ENCODE peak calls at places on chromosomes 4 and X, in six cellular contexts. J, Q, S, P, G and Z are unnamed samples.

GRCh38 chr4:74206088-74206826 is 48.3 kb downstream of the MTHFD2L start:
- DNase-seq in Q (no peak), S (no peak), G (no peak), J (peak), P (no peak), Z (no peak)

GRCh38 chrX:111411591-111412371 is at the start of gene DCX:
- DNase-seq in S (no peak), Q (no peak), G (no peak), P (no peak), J (no peak), Z (no peak)

GRCh38 chrX:97728225-97728624 is 844.5 kb downstream of the RPA4 start:
- DNase-seq in P (no peak), Q (no peak), S (no peak), G (no peak), J (no peak), Z (no peak)

GRCh38 chr4:29199025-29199424 is 1521.1 kb upstream of the PCDH7 start:
- DNase-seq in P (no peak), S (no peak), G (no peak), J (no peak), Q (no peak), Z (no peak)

GRCh38 chr4:140266958-140267568 is 106.4 kb upstream of the SCOC start:
- DNase-seq in S (no peak), P (peak), G (no peak), Q (no peak), J (peak), Z (no peak)

GRCh38 chr4:26161030-26161824 is 159.6 kb upstream of the RBPJ start:
- DNase-seq in P (peak), Q (no peak), S (no peak), G (no peak), J (no peak), Z (no peak)

GRCh38 chrX:149527705-149528104 is 13.1 kb upstream of the EOLA1 start:
- DNase-seq in Q (peak), S (no peak), J (no peak), G (peak), P (peak), Z (no peak)

GRCh38 chr4:47704693-47705325 is 133.1 kb downstream of the CORIN start:
- DNase-seq in Q (peak), G (peak), J (peak), S (no peak), P (peak), Z (no peak)

GRCh38 chr4:122826596-122827257 is at the start of gene FGF2:
- DNase-seq in Q (peak), J (peak), G (peak), S (peak), P (peak), Z (peak)

GRCh38 chrX:106959897-106960296 is 39.7 kb downstream of the CLDN2 start:
- DNase-seq in S (no peak), P (peak), G (no peak), Q (peak), J (no peak), Z (no peak)

GRCh38 chr4:153954654-153955053 is 165.8 kb upstream of the SFRP2 start:
- DNase-seq in J (no peak), P (no peak), G (no peak), S (no peak), Q (no peak), Z (no peak)

GRCh38 chr4:178681871-178682270 is 1239.6 kb upstream of the AGA start:
- DNase-seq in Q (no peak), S (no peak), G (no peak), J (no peak), P (no peak), Z (no peak)

GRCh38 chrX:153595859-153596857 is 2.8 kb downstream of the CCNQ start:
- DNase-seq in P (no peak), J (no peak), Q (no peak), G (no peak), S (no peak), Z (no peak)

GRCh38 chr4:130026185-130026584 is 930.2 kb downstream of the C4orf33 start:
- DNase-seq in S (no peak), P (no peak), G (no peak), Q (no peak), J (no peak), Z (no peak)

GRCh38 chr4:73448448-73449203 is 12.6 kb downstream of the AFP start:
- DNase-seq in J (no peak), S (no peak), G (no peak), P (no peak), Q (no peak), Z (no peak)

GRCh38 chr4:176044589-176044951 is 21.1 kb upstream of the WDR17 start:
- DNase-seq in Q (no peak), P (no peak), J (peak), G (no peak), S (no peak), Z (no peak)

GRCh38 chr4:158540125-158540907 is 18.6 kb downstream of the RXFP1 start:
- DNase-seq in S (no peak), G (no peak), Q (no peak), P (peak), J (peak), Z (no peak)

GRCh38 chr4:74545488-74545887 is 100.6 kb downstream of the AREG start:
- DNase-seq in Q (peak), P (peak), S (no peak), J (no peak), G (no peak), Z (no peak)

GRCh38 chr4:60455380-60455779 is 744.7 kb upstream of the ADGRL3 start:
- DNase-seq in S (no peak), Q (no peak), G (no peak), J (no peak), P (no peak), Z (no peak)

GRCh38 chr4:164779811-164780216 is 25.9 kb downstream of the SMIM31 start:
- DNase-seq in Q (peak), S (no peak), G (peak), J (peak), P (peak), Z (no peak)

GRCh38 chrX:49106930-49107329 is 16.6 kb downstream of the GPKOW start:
- DNase-seq in S (no peak), G (peak), P (peak), Q (peak), J (peak), Z (no peak)
- TF ChIP-seq CTCF in S (no peak), G (no peak), P (peak), Q (peak), J (peak), Z (no peak)

GRCh38 chr4:16079046-16079445 is 4.8 kb downstream of the PROM1 start:
- DNase-seq in P (no peak), S (no peak), Q (no peak), G (no peak), J (peak), Z (no peak)
- H3K4me3 ChIP-seq in P (no peak), S (no peak), Q (no peak), G (no peak), J (no peak), Z (no peak)

GRCh38 chr4:142663828-142664227 is 182.3 kb downstream of the INPP4B start:
- DNase-seq in S (no peak), J (peak), Q (no peak), P (peak), G (no peak), Z (no peak)

GRCh38 chr4:142656178-142656577 is 189.9 kb downstream of the INPP4B start:
- DNase-seq in Q (peak), G (no peak), S (no peak), P (no peak), J (peak), Z (no peak)

DNA sequence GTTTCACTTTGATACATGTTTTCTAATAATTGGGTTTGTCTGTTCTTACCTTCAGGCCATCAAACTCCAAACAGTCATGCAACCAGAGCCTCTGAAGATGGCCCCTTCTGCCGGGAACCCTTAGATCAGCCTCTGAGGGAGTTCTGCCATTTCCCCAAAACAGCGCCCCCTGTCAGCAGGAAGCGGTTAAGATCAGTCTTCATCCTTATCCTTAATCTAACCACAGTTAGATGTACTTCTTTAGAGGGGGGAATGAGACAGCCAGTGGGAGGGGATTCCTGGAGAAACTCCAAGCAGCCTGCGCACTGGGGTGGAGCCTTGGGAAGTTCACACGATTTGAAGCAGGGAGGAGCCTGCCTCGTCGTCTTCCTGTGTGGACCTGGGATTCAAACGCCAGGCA is 185.4 kb downstream of the INPP4B start:
- DNase-seq in P (no peak), J (no peak), G (no peak), S (no peak), Q (no peak), Z (no peak)
- TF ChIP-seq CTCF in P (no peak), J (no peak), G (no peak), S (no peak), Q (no peak), Z (no peak)

GRCh38 chr4:23894021-23894420 is 4.2 kb upstream of the PPARGC1A start:
- DNase-seq in J (no peak), Q (no peak), P (no peak), G (no peak), S (no peak), Z (no peak)
- H3K4me3 ChIP-seq in J (no peak), Q (no peak), P (no peak), G (no peak), S (no peak), Z (no peak)

GRCh38 chrX:40244116-40244515 is 146.4 kb upstream of the BCOR start:
- DNase-seq in S (no peak), J (no peak), Q (no peak), P (no peak), G (no peak), Z (no peak)

GRCh38 chrX:40247382-40247781 is 149.6 kb upstream of the BCOR start:
- DNase-seq in J (no peak), S (no peak), P (no peak), Q (no peak), G (no peak), Z (no peak)

GRCh38 chrX:40243699-40244098 is 145.9 kb upstream of the BCOR start:
- DNase-seq in G (no peak), P (no peak), Q (no peak), S (no peak), J (no peak), Z (no peak)

GRCh38 chrX:40245411-40246140 is 147.8 kb upstream of the BCOR start:
- DNase-seq in S (peak), P (no peak), J (peak), G (no peak), Q (no peak), Z (no peak)

DNA sequence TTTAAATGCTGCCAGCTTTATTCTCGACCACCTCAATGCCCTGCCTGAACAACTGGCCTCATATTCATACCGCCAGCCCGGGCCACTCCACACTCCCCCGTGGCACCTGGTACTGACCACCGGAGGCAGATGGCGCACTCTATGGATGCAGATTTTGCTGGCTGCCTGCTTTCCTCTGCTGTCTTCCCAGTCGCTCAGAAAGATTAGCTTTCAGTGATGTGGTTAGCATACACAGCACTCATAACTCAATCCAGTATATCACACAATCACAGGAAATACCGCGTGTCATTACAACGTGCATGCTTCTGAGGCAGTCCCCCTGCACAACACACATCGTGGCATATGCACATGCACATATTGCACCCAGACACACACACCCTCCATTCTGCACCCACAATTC is 147.2 kb upstream of the BCOR start:
- DNase-seq in J (peak), S (no peak), Q (no peak), P (no peak), G (no peak), Z (no peak)
- TF ChIP-seq CTCF in J (no peak), S (no peak), Q (no peak), P (no peak), G (no peak), Z (no peak)

GRCh38 chr4:103098746-103099421 is 750 bp downstream of the BDH2 start:
- DNase-seq in J (no peak), G (no peak), S (no peak), Q (no peak), P (no peak), Z (no peak)

GRCh38 chr4:103097112-103097511 is 2.5 kb downstream of the BDH2 start:
- DNase-seq in P (no peak), S (no peak), Q (no peak), J (no peak), G (no peak), Z (no peak)

GRCh38 chr4:103100691-103101090 is 1.1 kb upstream of the BDH2 start:
- DNase-seq in J (no peak), Q (no peak), S (no peak), G (no peak), P (no peak), Z (no peak)

GRCh38 chr4:103098331-103098730 is 1.3 kb downstream of the BDH2 start:
- DNase-seq in J (no peak), S (no peak), P (no peak), G (no peak), Q (no peak), Z (no peak)

DNA sequence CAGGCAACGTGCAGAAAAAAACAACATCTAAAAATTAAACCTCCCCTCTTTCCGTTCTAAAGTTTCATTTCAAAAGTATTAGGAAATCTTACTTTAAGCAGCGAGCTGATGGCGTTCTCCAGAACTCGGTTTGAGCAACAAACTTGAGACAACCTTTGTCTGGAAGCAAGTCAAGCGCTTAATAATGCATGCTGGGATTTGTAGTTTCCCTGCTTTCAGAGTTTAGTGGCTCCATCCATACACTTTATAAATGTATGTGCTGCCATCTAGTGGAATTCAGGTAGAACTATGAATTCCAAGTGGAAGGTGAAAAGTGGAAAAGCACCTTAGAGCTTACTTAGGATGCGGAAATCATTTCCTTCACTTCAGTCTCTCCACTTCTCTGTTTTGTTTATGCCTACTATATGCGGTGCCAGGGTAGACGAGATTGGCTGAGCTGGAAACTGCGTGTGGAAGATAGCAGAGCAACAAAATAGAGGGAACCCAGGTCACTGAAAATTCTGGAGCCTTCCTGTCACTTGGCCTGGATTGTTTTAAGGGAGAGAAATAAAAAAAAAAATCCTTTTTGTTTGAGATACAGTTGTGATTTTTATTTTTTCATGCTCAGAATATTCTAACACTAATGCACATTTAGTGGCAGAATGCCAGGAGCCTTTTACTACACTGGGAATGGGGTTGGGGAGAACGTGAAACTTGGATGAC is at the start of gene BDH2:
- DNase-seq in J (peak), Q (peak), P (peak), G (peak), S (peak), Z (no peak)
- H3K4me3 ChIP-seq in J (peak), Q (peak), P (peak), G (peak), S (peak), Z (peak)

DNA sequence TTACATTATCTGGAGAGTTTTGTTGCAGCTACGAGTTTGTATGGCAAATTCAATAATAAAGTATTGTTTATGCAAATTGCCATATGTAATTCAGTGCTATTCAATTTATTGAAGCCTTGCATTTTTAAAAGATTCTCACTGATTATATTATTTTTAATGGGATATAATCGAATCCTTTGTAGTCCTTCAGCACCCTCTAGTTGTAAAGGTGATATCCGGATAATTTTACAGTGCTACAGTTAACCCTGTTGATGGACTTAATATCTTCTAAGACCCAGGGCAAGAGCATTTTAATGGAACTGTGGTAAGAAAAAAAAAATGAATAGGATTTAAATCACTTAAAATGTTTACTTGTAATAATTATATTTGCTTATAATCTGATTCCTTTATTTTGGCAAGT is 48.5 kb upstream of the GRIA2 start:
- DNase-seq in P (peak), G (no peak), J (peak), S (no peak), Q (peak), Z (no peak)
- TF ChIP-seq CTCF in P (peak), G (no peak), J (no peak), S (no peak), Q (peak), Z (no peak)